ENCODE peak calls at places on chromosomes 6 and 20, in ten cellular contexts. One of them, this sample, is unnamed.

GRCh38 chr6:66538548-66539135 is 831.6 kb upstream of the EYS start:
- DNase-seq in SJCRH30: no peak
- DNase-seq in nucleus accumbens: no peak
- DNase-seq in Daoy: no peak
- DNase-seq in kidney tubule cell: no peak
- DNase-seq in EL: no peak
- DNase-seq in CD8-positive, alpha-beta memory T cell: no peak
- DNase-seq in mammary epithelial cell: no peak
- DNase-seq in NT2/D1: no peak
- DNase-seq in BE2C: no peak
- DNase-seq in this sample: no peak

GRCh38 chr6:2665169-2666070 is 85.3 kb downstream of the MYLK4 start:
- DNase-seq in NT2/D1: no peak
- DNase-seq in mammary epithelial cell: peak
- DNase-seq in nucleus accumbens: no peak
- DNase-seq in SJCRH30: no peak
- DNase-seq in EL: no peak
- DNase-seq in kidney tubule cell: no peak
- DNase-seq in Daoy: no peak
- DNase-seq in BE2C: no peak
- DNase-seq in CD8-positive, alpha-beta memory T cell: no peak
- DNase-seq in this sample: no peak

GRCh38 chr6:160431231-160431630 is 83.1 kb downstream of the SLC22A3 start:
- DNase-seq in mammary epithelial cell: no peak
- DNase-seq in NT2/D1: no peak
- DNase-seq in BE2C: no peak
- DNase-seq in Daoy: no peak
- DNase-seq in CD8-positive, alpha-beta memory T cell: no peak
- DNase-seq in EL: peak
- DNase-seq in nucleus accumbens: no peak
- DNase-seq in kidney tubule cell: no peak
- DNase-seq in SJCRH30: no peak
- DNase-seq in this sample: peak

GRCh38 chr6:154509421-154510143 is 903 bp downstream of the CNKSR3 start:
- DNase-seq in BE2C: peak
- DNase-seq in kidney tubule cell: no peak
- DNase-seq in EL: peak
- DNase-seq in nucleus accumbens: peak
- DNase-seq in mammary epithelial cell: peak
- DNase-seq in SJCRH30: peak
- DNase-seq in CD8-positive, alpha-beta memory T cell: no peak
- DNase-seq in Daoy: peak
- DNase-seq in NT2/D1: no peak
- DNase-seq in this sample: peak

GRCh38 chr6:75450903-75451302 is 42.7 kb downstream of the FILIP1 start:
- DNase-seq in SJCRH30: no peak
- DNase-seq in kidney tubule cell: no peak
- DNase-seq in BE2C: no peak
- DNase-seq in nucleus accumbens: no peak
- DNase-seq in EL: no peak
- DNase-seq in CD8-positive, alpha-beta memory T cell: no peak
- DNase-seq in Daoy: no peak
- DNase-seq in NT2/D1: no peak
- DNase-seq in mammary epithelial cell: no peak
- DNase-seq in this sample: no peak

GRCh38 chr6:1208876-1209275 is 103.0 kb upstream of the FOXQ1 start:
- DNase-seq in kidney tubule cell: peak
- DNase-seq in CD8-positive, alpha-beta memory T cell: no peak
- DNase-seq in mammary epithelial cell: peak
- DNase-seq in EL: no peak
- DNase-seq in Daoy: peak
- DNase-seq in NT2/D1: no peak
- DNase-seq in SJCRH30: no peak
- DNase-seq in BE2C: no peak
- DNase-seq in nucleus accumbens: no peak
- DNase-seq in this sample: peak

GRCh38 chr6:119110601-119111548 is 32.4 kb upstream of the FAM184A start:
- DNase-seq in EL: peak
- DNase-seq in SJCRH30: peak
- DNase-seq in CD8-positive, alpha-beta memory T cell: peak
- DNase-seq in kidney tubule cell: peak
- DNase-seq in nucleus accumbens: no peak
- DNase-seq in mammary epithelial cell: peak
- DNase-seq in NT2/D1: peak
- DNase-seq in Daoy: peak
- DNase-seq in BE2C: peak
- DNase-seq in this sample: peak

GRCh38 chr20:62875419-62876355 is 14.1 kb upstream of the TCFL5 start:
- DNase-seq in Daoy: peak
- DNase-seq in SJCRH30: peak
- DNase-seq in mammary epithelial cell: peak
- DNase-seq in kidney tubule cell: peak
- DNase-seq in nucleus accumbens: peak
- DNase-seq in CD8-positive, alpha-beta memory T cell: no peak
- DNase-seq in EL: peak
- DNase-seq in NT2/D1: no peak
- DNase-seq in BE2C: peak
- DNase-seq in this sample: peak

GRCh38 chr6:168116446-168116974 is 37.5 kb upstream of the FRMD1 start:
- DNase-seq in mammary epithelial cell: no peak
- DNase-seq in NT2/D1: no peak
- DNase-seq in SJCRH30: no peak
- DNase-seq in EL: no peak
- DNase-seq in nucleus accumbens: no peak
- DNase-seq in kidney tubule cell: no peak
- DNase-seq in Daoy: no peak
- DNase-seq in CD8-positive, alpha-beta memory T cell: no peak
- DNase-seq in BE2C: no peak
- DNase-seq in this sample: no peak

GRCh38 chr20:9989066-9989724 is 45.6 kb upstream of the ANKEF1 start:
- DNase-seq in EL: peak
- DNase-seq in BE2C: no peak
- DNase-seq in NT2/D1: no peak
- DNase-seq in SJCRH30: no peak
- DNase-seq in Daoy: no peak
- DNase-seq in CD8-positive, alpha-beta memory T cell: no peak
- DNase-seq in nucleus accumbens: no peak
- DNase-seq in kidney tubule cell: no peak
- DNase-seq in mammary epithelial cell: peak
- DNase-seq in this sample: no peak

GRCh38 chr20:1369970-1370369 is 22.9 kb downstream of the FKBP1A start:
- DNase-seq in kidney tubule cell: no peak
- DNase-seq in BE2C: no peak
- DNase-seq in NT2/D1: no peak
- DNase-seq in CD8-positive, alpha-beta memory T cell: no peak
- DNase-seq in SJCRH30: no peak
- DNase-seq in mammary epithelial cell: no peak
- DNase-seq in Daoy: no peak
- DNase-seq in EL: no peak
- DNase-seq in nucleus accumbens: no peak
- DNase-seq in this sample: no peak

GRCh38 chr20:17161661-17162410 is 65.0 kb upstream of the PCSK2 start:
- DNase-seq in CD8-positive, alpha-beta memory T cell: no peak
- DNase-seq in mammary epithelial cell: no peak
- DNase-seq in EL: no peak
- DNase-seq in NT2/D1: no peak
- DNase-seq in nucleus accumbens: no peak
- DNase-seq in SJCRH30: no peak
- DNase-seq in kidney tubule cell: no peak
- DNase-seq in BE2C: no peak
- DNase-seq in Daoy: no peak
- DNase-seq in this sample: no peak

GRCh38 chr6:20569000-20569610 is 34.8 kb downstream of the CDKAL1 start:
- DNase-seq in kidney tubule cell: peak
- DNase-seq in CD8-positive, alpha-beta memory T cell: no peak
- DNase-seq in SJCRH30: no peak
- DNase-seq in EL: peak
- DNase-seq in Daoy: peak
- DNase-seq in BE2C: no peak
- DNase-seq in mammary epithelial cell: peak
- DNase-seq in nucleus accumbens: no peak
- DNase-seq in NT2/D1: no peak
- DNase-seq in this sample: peak

GRCh38 chr6:75802366-75802765 is 53.3 kb downstream of the MYO6 start:
- DNase-seq in EL: peak
- DNase-seq in Daoy: peak
- DNase-seq in nucleus accumbens: no peak
- DNase-seq in kidney tubule cell: peak
- DNase-seq in CD8-positive, alpha-beta memory T cell: no peak
- DNase-seq in mammary epithelial cell: peak
- DNase-seq in BE2C: no peak
- DNase-seq in NT2/D1: no peak
- DNase-seq in SJCRH30: no peak
- DNase-seq in this sample: peak

GRCh38 chr6:21393426-21394165 is 200.0 kb upstream of the SOX4 start:
- DNase-seq in nucleus accumbens: no peak
- DNase-seq in SJCRH30: no peak
- DNase-seq in kidney tubule cell: no peak
- DNase-seq in NT2/D1: no peak
- DNase-seq in BE2C: no peak
- DNase-seq in EL: no peak
- DNase-seq in mammary epithelial cell: no peak
- DNase-seq in Daoy: no peak
- DNase-seq in CD8-positive, alpha-beta memory T cell: no peak
- DNase-seq in this sample: no peak

GRCh38 chr6:43978473-43979360 is 148.5 kb downstream of the MRPL14 start:
- DNase-seq in kidney tubule cell: no peak
- DNase-seq in NT2/D1: no peak
- DNase-seq in mammary epithelial cell: no peak
- DNase-seq in BE2C: no peak
- DNase-seq in EL: peak
- DNase-seq in nucleus accumbens: no peak
- DNase-seq in Daoy: no peak
- DNase-seq in SJCRH30: no peak
- DNase-seq in CD8-positive, alpha-beta memory T cell: no peak
- DNase-seq in this sample: no peak

GRCh38 chr20:48614593-48615274 is 213.1 kb downstream of the PREX1 start:
- DNase-seq in CD8-positive, alpha-beta memory T cell: no peak
- DNase-seq in mammary epithelial cell: peak
- DNase-seq in EL: no peak
- DNase-seq in NT2/D1: no peak
- DNase-seq in kidney tubule cell: peak
- DNase-seq in SJCRH30: no peak
- DNase-seq in BE2C: no peak
- DNase-seq in nucleus accumbens: no peak
- DNase-seq in Daoy: no peak
- DNase-seq in this sample: no peak

GRCh38 chr6:155228549-155229166 is 35.2 kb upstream of the CLDN20 start:
- DNase-seq in kidney tubule cell: no peak
- DNase-seq in nucleus accumbens: no peak
- DNase-seq in mammary epithelial cell: no peak
- DNase-seq in SJCRH30: no peak
- DNase-seq in NT2/D1: no peak
- DNase-seq in Daoy: no peak
- DNase-seq in CD8-positive, alpha-beta memory T cell: no peak
- DNase-seq in BE2C: no peak
- DNase-seq in EL: no peak
- DNase-seq in this sample: no peak

GRCh38 chr6:121849477-121849876 is 414.0 kb downstream of the GJA1 start:
- DNase-seq in kidney tubule cell: peak
- DNase-seq in BE2C: peak
- DNase-seq in NT2/D1: peak
- DNase-seq in EL: peak
- DNase-seq in CD8-positive, alpha-beta memory T cell: no peak
- DNase-seq in mammary epithelial cell: peak
- DNase-seq in nucleus accumbens: no peak
- DNase-seq in Daoy: peak
- DNase-seq in SJCRH30: peak
- DNase-seq in this sample: peak

GRCh38 chr6:5684320-5684719 is 322.4 kb downstream of the NRN1 start:
- DNase-seq in CD8-positive, alpha-beta memory T cell: no peak
- DNase-seq in NT2/D1: no peak
- DNase-seq in kidney tubule cell: no peak
- DNase-seq in Daoy: no peak
- DNase-seq in mammary epithelial cell: no peak
- DNase-seq in SJCRH30: no peak
- DNase-seq in nucleus accumbens: no peak
- DNase-seq in BE2C: no peak
- DNase-seq in EL: no peak
- DNase-seq in this sample: peak

GRCh38 chr6:21728141-21728540 is 134.6 kb downstream of the SOX4 start:
- DNase-seq in mammary epithelial cell: no peak
- DNase-seq in Daoy: no peak
- DNase-seq in NT2/D1: no peak
- DNase-seq in EL: no peak
- DNase-seq in nucleus accumbens: no peak
- DNase-seq in BE2C: no peak
- DNase-seq in SJCRH30: no peak
- DNase-seq in kidney tubule cell: no peak
- DNase-seq in CD8-positive, alpha-beta memory T cell: no peak
- DNase-seq in this sample: no peak

GRCh38 chr6:4133941-4134838 is 1.2 kb downstream of the ECI2 start:
- DNase-seq in BE2C: no peak
- DNase-seq in Daoy: peak
- DNase-seq in CD8-positive, alpha-beta memory T cell: no peak
- DNase-seq in kidney tubule cell: no peak
- DNase-seq in SJCRH30: peak
- DNase-seq in nucleus accumbens: no peak
- DNase-seq in NT2/D1: peak
- DNase-seq in mammary epithelial cell: peak
- DNase-seq in EL: peak
- DNase-seq in this sample: peak

GRCh38 chr20:888057-888456 is 28.1 kb downstream of the ANGPT4 start:
- DNase-seq in EL: no peak
- DNase-seq in NT2/D1: no peak
- DNase-seq in nucleus accumbens: no peak
- DNase-seq in SJCRH30: no peak
- DNase-seq in mammary epithelial cell: no peak
- DNase-seq in CD8-positive, alpha-beta memory T cell: no peak
- DNase-seq in BE2C: no peak
- DNase-seq in kidney tubule cell: no peak
- DNase-seq in Daoy: no peak
- DNase-seq in this sample: no peak

GRCh38 chr6:160356074-160356754 is 8.0 kb downstream of the SLC22A3 start:
- DNase-seq in CD8-positive, alpha-beta memory T cell: no peak
- DNase-seq in Daoy: no peak
- DNase-seq in EL: no peak
- DNase-seq in kidney tubule cell: no peak
- DNase-seq in SJCRH30: no peak
- DNase-seq in mammary epithelial cell: no peak
- DNase-seq in BE2C: no peak
- DNase-seq in NT2/D1: no peak
- DNase-seq in nucleus accumbens: no peak
- DNase-seq in this sample: no peak

GRCh38 chr20:48149887-48150286 is 364.6 kb upstream of the SULF2 start:
- DNase-seq in Daoy: no peak
- DNase-seq in BE2C: no peak
- DNase-seq in SJCRH30: no peak
- DNase-seq in NT2/D1: no peak
- DNase-seq in CD8-positive, alpha-beta memory T cell: no peak
- DNase-seq in EL: no peak
- DNase-seq in mammary epithelial cell: no peak
- DNase-seq in nucleus accumbens: no peak
- DNase-seq in kidney tubule cell: no peak
- DNase-seq in this sample: no peak

GRCh38 chr6:106927531-106928398 is 46.8 kb downstream of the CD24 start:
- DNase-seq in kidney tubule cell: peak
- DNase-seq in BE2C: peak
- DNase-seq in NT2/D1: peak
- DNase-seq in CD8-positive, alpha-beta memory T cell: no peak
- DNase-seq in EL: peak
- DNase-seq in SJCRH30: peak
- DNase-seq in Daoy: peak
- DNase-seq in mammary epithelial cell: peak
- DNase-seq in nucleus accumbens: no peak
- DNase-seq in this sample: peak